ENCODE peak calls at places on chromosomes 3 and 15, in five cellular contexts. O is non-pigmented ciliary epithelial cell; W is right cardiac atrium; Y is A549; X is activated naive CD8-positive, alpha-beta T cell treated with anti-CD3 and anti-CD28 coated beads for 36 hours. M is an unnamed sample.

GRCh38 chr3:135072431-135072830 is 277.4 kb downstream of the EPHB1 start:
- DNase-seq in O (no peak), X (no peak), W (no peak), Y (no peak), M (no peak)

GRCh38 chr15:90482124-90483011 is 47.4 kb upstream of the CRTC3 start:
- DNase-seq in O (no peak), W (no peak), Y (peak; percentile 64), X (peak; percentile 7), M (peak; percentile 60)

GRCh38 chr3:14822875-14823807 is 4.4 kb downstream of the FGD5 start:
- DNase-seq in Y (no peak), O (no peak), X (no peak), W (no peak), M (no peak)

GRCh38 chr15:43776101-43776717 is 557 bp downstream of the ELL3 start:
- DNase-seq in X (peak; percentile 46), O (no peak), Y (no peak), W (peak; percentile 67), M (peak; percentile 98)

GRCh38 chr15:93029613-93030429 is 59.2 kb downstream of the RGMA start:
- DNase-seq in W (peak; percentile 67), Y (no peak), O (no peak), X (no peak), M (no peak)

GRCh38 chr3:66557166-66557565 is 56.3 kb upstream of the LRIG1 start:
- DNase-seq in O (no peak), Y (no peak), X (no peak), W (no peak), M (no peak)

GRCh38 chr3:50365080-50365841 is 5.9 kb upstream of the TMEM115 start:
- DNase-seq in Y (no peak), W (peak; percentile 93), X (peak; percentile 94), O (no peak), M (peak; percentile 95)

GRCh38 chr3:104763007-104763406 is 603.7 kb upstream of the ALCAM start:
- DNase-seq in X (no peak), Y (no peak), W (no peak), O (no peak), M (no peak)

GRCh38 chr3:57755368-57756021 is 614 bp upstream of the SLMAP start:
- DNase-seq in W (no peak), O (peak; percentile 30), Y (peak; percentile 63), X (no peak), M (peak; percentile 77)

GRCh38 chr3:87203807-87204206 is 23.3 kb upstream of the CHMP2B start:
- DNase-seq in W (no peak), O (no peak), X (no peak), Y (no peak), M (no peak)

GRCh38 chr3:126199256-126199655 is 18.9 kb upstream of the ALDH1L1 start:
- DNase-seq in O (no peak), X (no peak), Y (no peak), W (no peak), M (no peak)

GRCh38 chr15:90660195-90660995 is 56.8 kb upstream of the BLM start:
- DNase-seq in O (peak; percentile 75), Y (peak; percentile 47), X (peak; percentile 82), W (peak; percentile 88), M (peak; percentile 69)

GRCh38 chr3:15055019-15055557 is 10.0 kb downstream of the MRPS25 start:
- DNase-seq in Y (no peak), W (no peak), O (no peak), X (peak; percentile 65), M (peak; percentile 29)

GRCh38 chr3:112605285-112605684 is 35.7 kb downstream of the CCDC80 start:
- DNase-seq in Y (peak; percentile 27), W (no peak), X (no peak), O (peak; percentile 98), M (no peak)

GRCh38 chr15:49649987-49650386 is 29.1 kb downstream of the DTWD1 start:
- DNase-seq in W (no peak), Y (no peak), X (no peak), O (no peak), M (no peak)

GRCh38 chr15:29784413-29784812 is 37.9 kb downstream of the TJP1 start:
- DNase-seq in X (no peak), W (no peak), O (no peak), Y (no peak), M (no peak)

GRCh38 chr15:41501191-41501917 is 7.7 kb downstream of the ITPKA start:
- DNase-seq in X (peak; percentile 49), W (peak; percentile 65), Y (no peak), O (no peak), M (peak; percentile 23)

GRCh38 chr3:97579365-97579764 is 185.2 kb upstream of the ARL6 start:
- DNase-seq in O (peak; percentile 6), W (no peak), Y (peak; percentile 14), X (no peak), M (no peak)

GRCh38 chr15:22961661-22962221 is 18.4 kb downstream of the CYFIP1 start:
- DNase-seq in Y (no peak), W (no peak), X (no peak), O (no peak), M (no peak)

GRCh38 chr3:51734572-51734907 is 27.7 kb downstream of the GRM2 start:
- DNase-seq in X (peak; percentile 71), Y (no peak), W (no peak), O (no peak), M (no peak)

GRCh38 chr3:66398228-66399025 is 102.4 kb downstream of the LRIG1 start:
- DNase-seq in O (no peak), W (no peak), X (no peak), Y (no peak), M (no peak)

GRCh38 chr3:117651271-117651670 is 941.7 kb downstream of the TUSC7 start:
- DNase-seq in X (no peak), Y (no peak), W (no peak), O (no peak), M (no peak)